ENCODE peak calls at places on chromosomes 16 and 17, in four cellular contexts. I, D, H and Z are unnamed samples.

GRCh38 chr16:27760845-27761176 is 210.9 kb downstream of the KATNIP start:
- DNase-seq in H (no peak), D (no peak), I (no peak), Z (no peak)

GRCh38 chr16:85969591-85969990 is 70.6 kb downstream of the IRF8 start:
- DNase-seq in I (peak; percentile 29), H (no peak), D (no peak), Z (no peak)

GRCh38 chr16:11312718-11313492 is 31.8 kb upstream of the PRM1 start:
- DNase-seq in I (no peak), D (no peak), H (peak; percentile 42), Z (no peak)

GRCh38 chr16:79403534-79403933 is 197.0 kb downstream of the MAF start:
- DNase-seq in D (no peak), H (no peak), I (no peak), Z (no peak)

GRCh38 chr17:83006515-83007455 is 72.6 kb upstream of the METRNL start:
- DNase-seq in D (no peak), H (no peak), I (no peak), Z (no peak)

GRCh38 chr16:48153689-48154265 is 2.0 kb downstream of the ABCC12 start:
- DNase-seq in H (no peak), D (no peak), I (no peak), Z (no peak)

GRCh38 chr16:82638095-82638798 is 11.5 kb downstream of the CDH13 start:
- DNase-seq in I (no peak), H (peak; percentile 95), D (no peak), Z (peak; percentile 76)

GRCh38 chr17:80034977-80035686 is 540 bp downstream of the TBC1D16 start:
- DNase-seq in D (no peak), I (peak; percentile 63), H (peak; percentile 45), Z (peak; percentile 65)

GRCh38 chr17:28379814-28380571 is 8.5 kb downstream of the SARM1 start:
- DNase-seq in H (peak; percentile 47), D (no peak), I (no peak), Z (no peak)